ENCODE peak calls at places on chromosomes 4 and X, in six cellular contexts. G is HCT116, D is SK-N-SH, C is GM12878, A is HepG2, X is K562. K is an unnamed sample.

GRCh38 chrX:39859991-39860861 is 237.5 kb downstream of the BCOR start:
- DNase-seq in A (no peak), X (peak; percentile 48), D (peak; percentile 48), G (peak; percentile 27), C (peak; percentile 89), K (no peak)

GRCh38 chrX:46624090-46624786 is 50.7 kb downstream of the CHST7 start:
- DNase-seq in C (no peak), D (no peak), A (no peak), G (no peak), X (no peak), K (no peak)

GRCh38 chr4:7020290-7020689 is 22.9 kb upstream of the TADA2B start:
- DNase-seq in D (no peak), A (no peak), G (no peak), X (peak; percentile 41), C (no peak), K (no peak)

GRCh38 chr4:6495736-6496135 is 23.3 kb upstream of the PPP2R2C start:
- DNase-seq in A (no peak), G (no peak), X (no peak), D (no peak), C (no peak), K (no peak)

GRCh38 chrX:125497667-125498066 is 178.0 kb downstream of the TEX13C start:
- DNase-seq in X (no peak), C (no peak), G (no peak), A (no peak), D (no peak), K (no peak)

GRCh38 chr4:101265816-101266172 is 81.5 kb downstream of the PPP3CA start:
- DNase-seq in G (no peak), D (no peak), A (no peak), X (no peak), C (no peak), K (no peak)

GRCh38 chrX:119036369-119037029 is 36.3 kb upstream of the CT47C1 start:
- DNase-seq in D (no peak), X (no peak), C (no peak), G (no peak), A (no peak), K (no peak)

GRCh38 chrX:43586855-43587254 is 69.2 kb upstream of the MAOA start:
- DNase-seq in X (no peak), A (no peak), C (no peak), D (no peak), G (no peak), K (no peak)

GRCh38 chrX:3717742-3718420 is 4.4 kb upstream of the PRKX start:
- DNase-seq in C (no peak), X (no peak), A (no peak), D (no peak), G (no peak), K (no peak)

GRCh38 chr4:5050520-5050955 is 742 bp upstream of the STK32B start:
- DNase-seq in A (peak; percentile 46), C (no peak), X (peak; percentile 62), D (peak; percentile 88), G (peak; percentile 34), K (peak; percentile 81)

GRCh38 chrX:138885886-138886285 is 174.4 kb upstream of the FGF13 start:
- DNase-seq in X (no peak), G (no peak), C (no peak), A (no peak), D (no peak), K (no peak)

GRCh38 chr4:124427095-124427767 is 285.3 kb downstream of the ANKRD50 start:
- DNase-seq in C (no peak), G (no peak), A (peak; percentile 4), X (no peak), D (no peak), K (no peak)

GRCh38 chrX:27085346-27085745 is 377.8 kb downstream of the PPP4R3C start:
- DNase-seq in A (no peak), C (no peak), X (no peak), D (no peak), G (no peak), K (no peak)

GRCh38 chr4:183395395-183395794 is 49.0 kb upstream of the CDKN2AIP start:
- DNase-seq in A (no peak), C (no peak), X (peak; percentile 59), D (no peak), G (no peak), K (no peak)

GRCh38 chrX:154804957-154805695 is at the start of gene MPP1:
- DNase-seq in C (peak; percentile 36), D (peak; percentile 89), X (peak; percentile 88), G (peak; percentile 32), A (no peak), K (peak; percentile 64)

GRCh38 chr4:3257125-3257690 is 8.2 kb downstream of the MSANTD1 start:
- DNase-seq in D (no peak), A (no peak), G (no peak), C (no peak), X (no peak), K (no peak)

GRCh38 chr4:87092389-87093141 is 127.9 kb downstream of the KLHL8 start:
- DNase-seq in A (peak; percentile 62), G (peak; percentile 52), D (peak; percentile 40), X (peak; percentile 48), C (no peak), K (no peak)

GRCh38 chr4:122602277-122603142 is 18.4 kb downstream of the IL21 start:
- DNase-seq in X (peak; percentile 16), D (peak; percentile 8), A (peak; percentile 36), C (no peak), G (peak; percentile 49), K (no peak)

GRCh38 chrX:136896121-136896914 is 15.8 kb upstream of the RBMX start:
- DNase-seq in D (peak; percentile 33), G (no peak), C (no peak), X (peak; percentile 27), A (no peak), K (no peak)

GRCh38 chr4:113179996-113180395 is 130.5 kb downstream of the ANK2 start:
- DNase-seq in A (no peak), X (no peak), C (no peak), G (no peak), D (no peak), K (no peak)

GRCh38 chr4:127641524-127641923 is 8.8 kb downstream of the INTU start:
- DNase-seq in C (no peak), D (no peak), X (no peak), A (no peak), G (no peak), K (no peak)

GRCh38 chr4:125849869-125850268 is 535.1 kb downstream of the FAT4 start:
- DNase-seq in D (no peak), G (no peak), C (no peak), A (no peak), X (no peak), K (no peak)

GRCh38 chr4:101356928-101357327 is 9.6 kb upstream of the PPP3CA start:
- DNase-seq in G (peak; percentile 73), A (peak; percentile 67), C (no peak), X (no peak), D (peak; percentile 8), K (no peak)

GRCh38 chrX:24426921-24427746 is 38.0 kb upstream of the PDK3 start:
- DNase-seq in C (no peak), A (peak; percentile 5), D (no peak), G (no peak), X (no peak), K (no peak)

GRCh38 chr4:72602396-72602795 is 33.4 kb upstream of the ADAMTS3 start:
- DNase-seq in X (no peak), G (no peak), A (no peak), D (no peak), C (no peak), K (no peak)

DNA sequence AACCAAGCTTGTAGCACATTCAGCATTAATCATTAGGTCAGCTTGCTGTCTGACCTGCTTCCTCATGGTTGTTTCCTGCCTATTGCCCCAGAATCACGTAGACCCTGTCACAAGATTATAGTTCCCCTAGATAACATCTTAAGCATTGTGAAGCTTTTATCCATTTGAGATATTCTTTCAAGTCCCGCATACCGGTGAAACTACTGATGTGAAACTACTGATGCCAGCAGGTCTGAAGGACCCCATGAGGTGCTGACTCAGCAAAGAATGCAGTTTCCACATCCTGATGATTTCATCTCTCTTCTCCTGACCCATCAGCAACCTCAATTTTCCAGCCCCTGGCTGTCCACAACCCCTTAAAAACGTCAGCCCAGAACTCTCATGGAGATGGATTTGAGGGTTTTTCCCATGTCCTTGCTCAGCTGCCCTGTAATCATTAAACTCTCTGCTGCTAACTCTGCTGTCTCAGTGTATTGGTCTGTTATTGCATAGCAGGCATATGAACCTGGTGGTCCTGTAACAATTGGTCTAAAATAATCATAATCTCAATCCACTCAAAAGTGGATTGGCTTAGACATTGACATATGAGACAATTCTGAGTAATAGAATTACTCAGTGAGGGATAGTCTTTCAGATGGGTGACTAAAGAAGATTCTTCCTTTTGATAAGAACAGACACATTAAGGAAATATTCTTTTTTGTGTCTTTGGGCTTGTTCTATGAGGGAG is 26.3 kb upstream of the UBA6 start:
- DNase-seq in C (no peak), G (no peak), X (no peak), A (no peak), D (no peak), K (no peak)
- TF ChIP-seq JUND in C (no peak), G (peak; percentile 7), X (no peak), A (no peak), D (peak; percentile 60), K (no peak)

DNA sequence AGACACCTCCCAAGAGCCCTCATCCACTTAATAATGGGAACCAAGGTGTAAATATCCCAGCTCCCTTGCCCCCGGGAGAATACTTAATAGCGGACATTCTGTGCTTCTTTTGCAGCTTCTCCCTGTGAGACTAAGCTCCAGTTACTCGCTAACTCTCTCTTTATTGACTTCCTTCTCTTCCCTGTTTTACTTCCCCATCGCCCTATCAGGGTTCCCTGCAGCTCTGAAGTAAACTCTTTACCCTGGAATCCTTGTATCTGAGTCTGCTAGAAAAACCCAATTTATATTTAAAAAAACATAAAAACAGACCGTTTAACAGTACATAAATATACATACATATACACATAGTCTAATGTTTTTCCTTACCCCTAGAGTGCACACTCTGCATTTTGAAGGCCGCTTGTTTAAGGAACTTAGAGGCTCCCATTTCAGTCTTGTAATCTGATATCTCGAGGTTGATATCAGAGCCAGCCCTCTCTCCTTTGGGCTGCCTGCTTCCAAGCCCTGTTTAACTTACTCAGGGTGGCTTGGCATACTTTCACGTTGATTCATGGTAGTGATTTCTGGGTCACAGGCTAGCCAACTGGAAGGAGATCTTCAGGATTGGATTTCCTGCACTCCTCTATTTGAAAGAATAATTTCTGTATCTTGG is 177.4 kb upstream of the SCML1 start:
- DNase-seq in G (peak; percentile 42), X (no peak), D (no peak), C (no peak), A (no peak), K (no peak)
- TF ChIP-seq JUND in G (peak; percentile 50), X (no peak), D (peak; percentile 68), C (no peak), A (no peak), K (no peak)

GRCh38 chr4:26110493-26110892 is 196.5 kb downstream of the SMIM20 start:
- DNase-seq in C (no peak), G (no peak), A (no peak), D (no peak), X (no peak), K (no peak)

GRCh38 chr4:26108024-26108423 is 194.0 kb downstream of the SMIM20 start:
- DNase-seq in D (no peak), A (no peak), C (no peak), X (peak; percentile 38), G (no peak), K (no peak)

GRCh38 chr4:26116057-26116456 is 202.0 kb downstream of the SMIM20 start:
- DNase-seq in D (no peak), G (no peak), A (no peak), X (no peak), C (no peak), K (no peak)

GRCh38 chr4:26113339-26113940 is 199.4 kb downstream of the SMIM20 start:
- DNase-seq in G (no peak), A (no peak), D (no peak), C (no peak), X (no peak), K (no peak)
- TF ChIP-seq JUND in G (no peak), A (no peak), D (no peak), C (no peak), X (no peak), K (no peak)

GRCh38 chr4:74431113-74431826 is 13.7 kb upstream of the AREG start:
- DNase-seq in D (no peak), C (peak; percentile 23), X (no peak), A (no peak), G (no peak), K (no peak)
- TF ChIP-seq JUND in D (no peak), C (no peak), X (no peak), A (no peak), G (no peak), K (no peak)

K was measured in T47D.